ENCODE peak calls at places on chromosome 12, in nine cellular contexts. One of them, this sample, is unnamed.

GRCh38 chr12:25058012-25058411 is 109.1 kb upstream of the BCAT1 start:
- DNase-seq in ELF-1: no peak
- DNase-seq in GM06990: no peak
- DNase-seq in spleen: no peak
- DNase-seq in lower leg skin: no peak
- DNase-seq in progenitor cell of endocrine pancreas: no peak
- DNase-seq in iris pigment epithelial cell: no peak
- DNase-seq in DMS53: no peak
- DNase-seq in stimulated activated CD4-positive, alpha-beta T cell treated with anti-CD3 and anti-CD28 coated beads, Interleukin-12 subunit alpha, Interleukin-12 subunit beta, amount 100 ng/mL, for 24 hours: no peak
- DNase-seq in this sample: no peak

GRCh38 chr12:6332459-6332858 is 9.4 kb downstream of the TNFRSF1A start:
- DNase-seq in DMS53: peak
- DNase-seq in iris pigment epithelial cell: peak
- DNase-seq in stimulated activated CD4-positive, alpha-beta T cell treated with anti-CD3 and anti-CD28 coated beads, Interleukin-12 subunit alpha, Interleukin-12 subunit beta, amount 100 ng/mL, for 24 hours: no peak
- DNase-seq in lower leg skin: no peak
- DNase-seq in progenitor cell of endocrine pancreas: no peak
- DNase-seq in GM06990: no peak
- DNase-seq in spleen: no peak
- DNase-seq in ELF-1: no peak
- DNase-seq in this sample: no peak

GRCh38 chr12:130401703-130402102 is 64.0 kb downstream of the PIWIL1 start:
- DNase-seq in ELF-1: peak
- DNase-seq in DMS53: peak
- DNase-seq in stimulated activated CD4-positive, alpha-beta T cell treated with anti-CD3 and anti-CD28 coated beads, Interleukin-12 subunit alpha, Interleukin-12 subunit beta, amount 100 ng/mL, for 24 hours: no peak
- DNase-seq in iris pigment epithelial cell: peak
- DNase-seq in lower leg skin: no peak
- DNase-seq in progenitor cell of endocrine pancreas: no peak
- DNase-seq in GM06990: no peak
- DNase-seq in spleen: no peak
- DNase-seq in this sample: no peak

GRCh38 chr12:43835656-43836454 is at the start of gene TMEM117:
- DNase-seq in iris pigment epithelial cell: peak
- DNase-seq in ELF-1: peak
- DNase-seq in DMS53: peak
- DNase-seq in lower leg skin: peak
- DNase-seq in stimulated activated CD4-positive, alpha-beta T cell treated with anti-CD3 and anti-CD28 coated beads, Interleukin-12 subunit alpha, Interleukin-12 subunit beta, amount 100 ng/mL, for 24 hours: peak
- DNase-seq in progenitor cell of endocrine pancreas: peak
- DNase-seq in spleen: peak
- DNase-seq in GM06990: peak
- DNase-seq in this sample: no peak

GRCh38 chr12:6323995-6324711 is 13.7 kb downstream of the PLEKHG6 start:
- DNase-seq in lower leg skin: no peak
- DNase-seq in iris pigment epithelial cell: no peak
- DNase-seq in GM06990: no peak
- DNase-seq in spleen: peak
- DNase-seq in ELF-1: no peak
- DNase-seq in DMS53: no peak
- DNase-seq in progenitor cell of endocrine pancreas: no peak
- DNase-seq in stimulated activated CD4-positive, alpha-beta T cell treated with anti-CD3 and anti-CD28 coated beads, Interleukin-12 subunit alpha, Interleukin-12 subunit beta, amount 100 ng/mL, for 24 hours: no peak
- DNase-seq in this sample: no peak

GRCh38 chr12:31471823-31472222 is 119.1 kb downstream of the DENND5B start:
- DNase-seq in spleen: no peak
- DNase-seq in GM06990: no peak
- DNase-seq in stimulated activated CD4-positive, alpha-beta T cell treated with anti-CD3 and anti-CD28 coated beads, Interleukin-12 subunit alpha, Interleukin-12 subunit beta, amount 100 ng/mL, for 24 hours: no peak
- DNase-seq in lower leg skin: no peak
- DNase-seq in ELF-1: no peak
- DNase-seq in progenitor cell of endocrine pancreas: no peak
- DNase-seq in iris pigment epithelial cell: no peak
- DNase-seq in DMS53: no peak
- DNase-seq in this sample: no peak

GRCh38 chr12:109994262-109995175 is 1.6 kb downstream of the GIT2 start:
- DNase-seq in lower leg skin: no peak
- DNase-seq in DMS53: no peak
- DNase-seq in iris pigment epithelial cell: no peak
- DNase-seq in GM06990: no peak
- DNase-seq in progenitor cell of endocrine pancreas: no peak
- DNase-seq in stimulated activated CD4-positive, alpha-beta T cell treated with anti-CD3 and anti-CD28 coated beads, Interleukin-12 subunit alpha, Interleukin-12 subunit beta, amount 100 ng/mL, for 24 hours: no peak
- DNase-seq in ELF-1: no peak
- DNase-seq in spleen: no peak
- DNase-seq in this sample: no peak

GRCh38 chr12:124674937-124675336 is 107.5 kb upstream of the NCOR2 start:
- DNase-seq in lower leg skin: no peak
- DNase-seq in ELF-1: no peak
- DNase-seq in iris pigment epithelial cell: no peak
- DNase-seq in GM06990: no peak
- DNase-seq in DMS53: no peak
- DNase-seq in stimulated activated CD4-positive, alpha-beta T cell treated with anti-CD3 and anti-CD28 coated beads, Interleukin-12 subunit alpha, Interleukin-12 subunit beta, amount 100 ng/mL, for 24 hours: no peak
- DNase-seq in progenitor cell of endocrine pancreas: no peak
- DNase-seq in spleen: no peak
- DNase-seq in this sample: no peak

GRCh38 chr12:63826002-63826585 is 18.4 kb upstream of the SRGAP1 start:
- DNase-seq in lower leg skin: no peak
- DNase-seq in progenitor cell of endocrine pancreas: no peak
- DNase-seq in spleen: no peak
- DNase-seq in stimulated activated CD4-positive, alpha-beta T cell treated with anti-CD3 and anti-CD28 coated beads, Interleukin-12 subunit alpha, Interleukin-12 subunit beta, amount 100 ng/mL, for 24 hours: no peak
- DNase-seq in ELF-1: no peak
- DNase-seq in DMS53: peak
- DNase-seq in iris pigment epithelial cell: peak
- DNase-seq in GM06990: no peak
- DNase-seq in this sample: no peak

GRCh38 chr12:111437816-111438454 is 32.2 kb downstream of the SH2B3 start:
- DNase-seq in iris pigment epithelial cell: peak
- DNase-seq in GM06990: no peak
- DNase-seq in lower leg skin: peak
- DNase-seq in DMS53: peak
- DNase-seq in progenitor cell of endocrine pancreas: no peak
- DNase-seq in spleen: peak
- DNase-seq in ELF-1: no peak
- DNase-seq in stimulated activated CD4-positive, alpha-beta T cell treated with anti-CD3 and anti-CD28 coated beads, Interleukin-12 subunit alpha, Interleukin-12 subunit beta, amount 100 ng/mL, for 24 hours: no peak
- DNase-seq in this sample: peak

GRCh38 chr12:52216807-52217206 is 16.2 kb upstream of the KRT7 start:
- DNase-seq in progenitor cell of endocrine pancreas: no peak
- DNase-seq in ELF-1: no peak
- DNase-seq in iris pigment epithelial cell: no peak
- DNase-seq in DMS53: peak
- DNase-seq in stimulated activated CD4-positive, alpha-beta T cell treated with anti-CD3 and anti-CD28 coated beads, Interleukin-12 subunit alpha, Interleukin-12 subunit beta, amount 100 ng/mL, for 24 hours: no peak
- DNase-seq in lower leg skin: no peak
- DNase-seq in GM06990: no peak
- DNase-seq in spleen: peak
- DNase-seq in this sample: no peak

GRCh38 chr12:21221778-21222177 is 90.8 kb downstream of the SLCO1B1 start:
- DNase-seq in DMS53: no peak
- DNase-seq in iris pigment epithelial cell: no peak
- DNase-seq in stimulated activated CD4-positive, alpha-beta T cell treated with anti-CD3 and anti-CD28 coated beads, Interleukin-12 subunit alpha, Interleukin-12 subunit beta, amount 100 ng/mL, for 24 hours: no peak
- DNase-seq in lower leg skin: no peak
- DNase-seq in spleen: no peak
- DNase-seq in GM06990: no peak
- DNase-seq in progenitor cell of endocrine pancreas: no peak
- DNase-seq in ELF-1: no peak
- DNase-seq in this sample: no peak

GRCh38 chr12:74334770-74335169 is 202.9 kb upstream of the ATXN7L3B start:
- DNase-seq in stimulated activated CD4-positive, alpha-beta T cell treated with anti-CD3 and anti-CD28 coated beads, Interleukin-12 subunit alpha, Interleukin-12 subunit beta, amount 100 ng/mL, for 24 hours: no peak
- DNase-seq in progenitor cell of endocrine pancreas: no peak
- DNase-seq in ELF-1: no peak
- DNase-seq in spleen: no peak
- DNase-seq in lower leg skin: no peak
- DNase-seq in iris pigment epithelial cell: peak
- DNase-seq in DMS53: peak
- DNase-seq in GM06990: no peak
- DNase-seq in this sample: no peak

GRCh38 chr12:121145221-121145620 is 12.5 kb downstream of the P2RX7 start:
- DNase-seq in spleen: no peak
- DNase-seq in lower leg skin: no peak
- DNase-seq in stimulated activated CD4-positive, alpha-beta T cell treated with anti-CD3 and anti-CD28 coated beads, Interleukin-12 subunit alpha, Interleukin-12 subunit beta, amount 100 ng/mL, for 24 hours: no peak
- DNase-seq in ELF-1: no peak
- DNase-seq in DMS53: no peak
- DNase-seq in GM06990: no peak
- DNase-seq in iris pigment epithelial cell: peak
- DNase-seq in progenitor cell of endocrine pancreas: no peak
- DNase-seq in this sample: no peak

GRCh38 chr12:15788266-15789214 is 648 bp downstream of the EPS8 start:
- DNase-seq in lower leg skin: peak
- DNase-seq in iris pigment epithelial cell: peak
- DNase-seq in spleen: no peak
- DNase-seq in GM06990: no peak
- DNase-seq in ELF-1: peak
- DNase-seq in DMS53: peak
- DNase-seq in stimulated activated CD4-positive, alpha-beta T cell treated with anti-CD3 and anti-CD28 coated beads, Interleukin-12 subunit alpha, Interleukin-12 subunit beta, amount 100 ng/mL, for 24 hours: peak
- DNase-seq in progenitor cell of endocrine pancreas: peak
- DNase-seq in this sample: no peak